ENCODE peak calls at places on chromosomes 6 and 20, in eight cellular contexts. Q is A549, I is testis, F is heart left ventricle, D is suprapubic skin, C is sigmoid colon, V is IMR-90, P is endothelial cell of umbilical vein. B is an unnamed sample.
A peak's percentile ranks its signal among the peaks of the same experiment; 100 is the strongest.

GRCh38 chr20:8744228-8744844 is 324.6 kb upstream of the PLCB4 start:
- DNase-seq in I (no peak), V (peak; percentile 57), F (no peak), C (no peak), D (no peak), P (no peak), Q (no peak), B (no peak)

GRCh38 chr6:13614126-13614925 is 809 bp upstream of the NOL7 start:
- DNase-seq in D (no peak), V (no peak), C (peak; percentile 74), Q (no peak), P (no peak), F (peak; percentile 75), I (peak; percentile 63), B (peak; percentile 52)

GRCh38 chr6:130033999-130034814 is 15.8 kb downstream of the L3MBTL3 start:
- DNase-seq in I (peak; percentile 25), D (no peak), F (no peak), V (peak; percentile 90), Q (no peak), P (peak; percentile 58), C (no peak), B (no peak)

GRCh38 chr6:30646450-30647038 is 389 bp upstream of the C6orf136 start:
- DNase-seq in D (peak; percentile 93), C (no peak), Q (no peak), V (no peak), F (peak; percentile 97), I (peak; percentile 94), P (peak; percentile 93), B (no peak)

GRCh38 chr20:22586645-22587310 is 2.4 kb upstream of the FOXA2 start:
- DNase-seq in C (no peak), Q (peak; percentile 71), V (no peak), P (no peak), D (no peak), F (no peak), I (peak; percentile 85), B (no peak)

GRCh38 chr6:149032599-149033405 is 284.7 kb upstream of the TAB2 start:
- DNase-seq in D (no peak), P (no peak), C (no peak), V (peak; percentile 84), F (no peak), I (no peak), Q (peak; percentile 83), B (no peak)

GRCh38 chr6:45411959-45412358 is 34.2 kb upstream of the SUPT3H start:
- DNase-seq in V (no peak), D (no peak), Q (no peak), P (no peak), C (no peak), I (no peak), F (no peak), B (no peak)

GRCh38 chr6:75762063-75762462 is 13.0 kb downstream of the MYO6 start:
- DNase-seq in F (no peak), Q (no peak), I (no peak), V (no peak), D (no peak), C (no peak), P (no peak), B (no peak)

GRCh38 chr6:30614843-30615218 is 2.2 kb downstream of the PPP1R10 start:
- DNase-seq in I (peak; percentile 95), V (peak; percentile 98), P (peak; percentile 98), C (peak; percentile 96), F (peak; percentile 72), Q (peak; percentile 95), D (peak; percentile 90), B (peak; percentile 40)

DNA sequence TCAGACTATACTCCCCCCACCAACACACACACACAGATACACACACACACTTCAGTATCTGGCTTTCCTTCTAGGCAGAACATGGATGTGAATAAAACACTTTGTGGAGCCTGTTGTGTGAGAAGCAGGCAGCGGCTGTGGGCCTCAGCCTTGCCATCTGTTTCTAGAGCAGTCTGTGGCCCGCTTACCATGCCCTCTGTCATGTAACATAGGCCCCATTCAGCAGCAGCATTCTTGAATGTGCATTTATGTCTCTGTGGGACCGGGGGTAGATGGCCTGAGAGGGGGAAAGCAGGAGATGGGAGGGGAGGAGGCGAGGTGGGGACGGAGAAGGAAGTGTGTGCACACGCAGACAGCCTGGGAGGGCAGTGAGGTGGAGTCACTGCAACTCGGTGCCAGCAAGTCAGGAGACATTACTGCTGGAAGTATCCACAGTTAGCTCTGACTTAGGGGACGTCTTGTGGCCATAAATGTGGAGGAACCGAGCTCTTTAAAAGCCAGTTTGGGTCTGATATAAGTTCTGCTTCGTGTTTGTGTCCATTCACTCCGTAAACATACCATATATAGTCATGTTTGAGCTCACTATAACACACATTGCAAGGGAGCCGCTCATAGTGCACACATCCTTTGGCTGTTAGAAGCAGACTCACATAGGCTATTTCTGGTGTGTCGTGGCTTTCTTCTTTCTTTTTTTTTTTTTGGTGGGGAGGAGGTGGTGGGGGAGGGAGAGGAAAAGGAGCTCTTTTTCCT is 38.5 kb downstream of the RREB1 start:
- DNase-seq in I (peak; percentile 77), P (peak; percentile 64), C (peak; percentile 85), V (peak; percentile 80), F (no peak), D (peak; percentile 80), Q (no peak), B (peak; percentile 34)
- TF ChIP-seq POLR2A in I (no peak), P (no peak), C (no peak), V (peak; percentile 53), F (no peak), D (no peak), Q (no peak), B (no peak)

GRCh38 chr6:46422619-46423018 is 68.6 kb downstream of the RCAN2 start:
- DNase-seq in D (no peak), F (no peak), C (no peak), P (no peak), V (no peak), Q (no peak), I (no peak), B (no peak)
- TF ChIP-seq POLR2A in D (no peak), F (no peak), C (no peak), P (no peak), V (no peak), Q (no peak), I (no peak), B (no peak)

GRCh38 chr6:37433657-37434271 is 743 bp downstream of the CMTR1 start:
- DNase-seq in I (peak; percentile 44), F (peak; percentile 64), C (no peak), Q (peak; percentile 9), P (no peak), V (peak; percentile 12), D (no peak), B (no peak)

GRCh38 chr6:37435816-37436215 is 2.8 kb downstream of the CMTR1 start:
- DNase-seq in F (no peak), V (no peak), I (no peak), Q (no peak), P (no peak), C (no peak), D (no peak), B (no peak)

GRCh38 chr6:37432590-37432915 is 468 bp upstream of the CMTR1 start:
- DNase-seq in C (no peak), F (no peak), I (no peak), P (no peak), V (no peak), D (no peak), Q (no peak), B (no peak)

GRCh38 chr6:37435373-37435772 is 2.4 kb downstream of the CMTR1 start:
- DNase-seq in P (no peak), C (no peak), I (no peak), Q (no peak), D (no peak), V (no peak), F (no peak), B (no peak)

DNA sequence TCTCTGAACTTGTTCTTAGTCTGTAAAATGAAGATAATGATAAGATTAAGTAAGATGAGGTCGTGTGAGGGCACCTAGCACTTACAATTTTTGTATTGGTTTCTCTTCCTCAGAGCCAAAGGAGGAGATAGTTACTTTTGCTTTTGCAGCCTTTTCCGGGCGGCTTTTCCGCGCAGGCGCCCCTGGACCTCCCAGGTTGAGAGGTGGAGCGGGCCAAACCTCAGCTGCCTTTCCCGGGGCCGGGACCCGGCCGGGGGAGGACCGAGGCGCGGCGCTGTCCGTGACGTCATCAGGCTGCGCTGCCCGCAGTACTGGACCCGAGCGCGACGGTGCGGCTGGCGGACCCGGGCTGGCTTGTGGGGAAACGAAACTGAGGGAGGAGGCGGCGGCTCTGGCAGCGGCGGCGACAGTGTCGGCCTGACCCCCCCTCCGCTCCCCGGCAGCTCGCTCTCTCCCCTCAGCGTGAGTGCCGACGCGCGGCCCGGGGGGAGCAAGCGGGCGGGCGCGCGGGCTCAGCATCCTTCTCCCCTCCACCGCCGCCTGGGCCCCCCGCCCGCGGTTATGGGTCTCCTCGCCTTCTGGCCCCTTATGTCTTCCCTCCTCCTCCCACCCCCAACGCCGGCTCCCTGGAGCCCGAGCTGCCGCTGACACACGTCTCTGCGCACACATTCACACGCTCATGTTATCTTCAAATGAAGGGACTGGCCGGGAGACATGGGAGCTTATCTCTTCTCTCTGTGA is at the start of gene CMTR1:
- DNase-seq in Q (peak; percentile 82), D (peak; percentile 96), V (peak; percentile 86), I (peak; percentile 95), F (peak; percentile 99), P (peak; percentile 89), C (peak; percentile 97), B (peak; percentile 96)
- TF ChIP-seq POLR2A in Q (peak; percentile 54), D (no peak), V (peak; percentile 77), I (no peak), F (no peak), P (peak; percentile 79), C (peak; percentile 57), B (peak; percentile 80)

GRCh38 chr6:159874475-159874874 is 16.3 kb upstream of the MAS1 start:
- DNase-seq in C (no peak), F (peak; percentile 80), Q (no peak), I (peak; percentile 41), D (no peak), P (no peak), V (peak; percentile 13), B (no peak)
- TF ChIP-seq POLR2A in C (no peak), F (no peak), Q (no peak), I (no peak), D (no peak), P (no peak), V (no peak), B (no peak)

DNA sequence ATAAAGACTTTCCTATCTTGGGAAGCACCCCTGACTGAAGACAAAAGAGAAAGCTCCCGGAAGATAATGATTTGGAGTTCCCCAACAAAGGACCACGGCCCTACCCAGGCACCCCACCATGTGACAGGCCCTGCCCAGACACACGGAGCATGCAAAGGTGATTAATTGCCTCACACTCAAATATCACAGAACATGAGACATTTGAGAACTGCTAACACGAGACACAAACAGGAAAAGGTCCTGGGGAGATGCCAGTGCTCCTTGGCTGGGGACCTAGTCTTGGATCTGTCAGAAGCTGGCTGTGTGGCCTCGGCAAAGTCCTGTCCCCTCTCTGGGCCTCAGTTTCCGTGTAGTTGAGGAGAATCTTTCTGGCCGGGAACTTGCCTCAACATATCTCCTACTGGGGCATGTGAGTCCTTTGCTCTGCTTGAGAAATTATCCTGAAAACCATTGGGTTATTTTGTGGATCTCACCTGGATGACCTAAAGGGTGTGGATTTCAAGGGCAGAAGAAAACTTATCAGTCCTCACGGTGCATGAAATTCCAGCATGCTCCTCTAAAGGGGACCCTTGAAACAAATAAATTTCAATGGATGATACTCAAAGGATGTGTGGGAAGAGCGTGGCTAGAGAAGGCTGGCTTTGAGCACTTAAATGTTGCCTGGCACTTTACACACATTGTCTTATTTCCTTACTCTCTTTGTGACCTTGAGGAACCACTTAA is 82.3 kb upstream of the PTPN1 start:
- DNase-seq in I (peak; percentile 36), C (peak; percentile 85), P (peak; percentile 44), D (no peak), Q (no peak), F (no peak), V (no peak), B (no peak)
- TF ChIP-seq POLR2A in I (no peak), C (no peak), P (no peak), D (no peak), Q (no peak), F (no peak), V (no peak), B (no peak)

B was measured in H54.